ENCODE peak calls at places on chromosomes 3 and 15, in seven cellular contexts. A is CD14-positive monocyte; I is astrocyte; X is EL; M is hypothalamus; T is activated naive CD8-positive, alpha-beta T cell treated with anti-CD3 and anti-CD28 coated beads, Interleukin-2, amount 50 U/mL, for 24 hours; B is HT-29. U is an unnamed sample.

GRCh38 chr3:106333911-106334618 is 465.3 kb upstream of the CBLB start:
- DNase-seq in I (peak), M (no peak), B (peak), X (peak), A (no peak), T (peak), U (no peak)

GRCh38 chr3:55481067-55481917 is 5.8 kb downstream of the WNT5A start:
- DNase-seq in B (no peak), M (no peak), A (no peak), T (no peak), I (peak), X (peak), U (peak)

GRCh38 chr3:134373942-134374790 is at the start of gene AMOTL2:
- DNase-seq in I (peak), B (peak), X (peak), T (peak), M (peak), A (no peak), U (peak)

GRCh38 chr15:90423920-90424319 is 35.9 kb downstream of the IQGAP1 start:
- DNase-seq in X (no peak), B (no peak), A (no peak), T (no peak), I (no peak), M (no peak), U (no peak)

GRCh38 chr15:78306176-78306774 is 6.9 kb upstream of the SKIC8 start:
- DNase-seq in T (no peak), M (no peak), B (no peak), I (peak), X (peak), A (no peak), U (no peak)

GRCh38 chr15:88006146-88006545 is 250.4 kb downstream of the NTRK3 start:
- DNase-seq in I (no peak), X (no peak), M (no peak), A (no peak), T (no peak), B (no peak), U (no peak)

GRCh38 chr15:81216411-81216810 is 19.7 kb downstream of the IL16 start:
- DNase-seq in X (no peak), T (no peak), B (no peak), I (no peak), M (no peak), A (no peak), U (no peak)

GRCh38 chr3:163476179-163476578 is 1602.1 kb downstream of the SI start:
- DNase-seq in I (no peak), T (no peak), B (peak), A (no peak), X (no peak), M (no peak), U (peak)

GRCh38 chr3:57992430-57993213 is 15.6 kb upstream of the FLNB start:
- DNase-seq in T (no peak), M (no peak), X (no peak), B (no peak), I (no peak), A (no peak), U (no peak)

GRCh38 chr3:172279191-172279640 is 169.0 kb downstream of the GHSR start:
- DNase-seq in A (no peak), T (no peak), X (peak), M (no peak), I (peak), B (no peak), U (peak)

GRCh38 chr3:176958560-176958959 is 238.7 kb downstream of the TBL1XR1 start:
- DNase-seq in A (no peak), I (no peak), B (no peak), X (no peak), M (no peak), T (no peak), U (no peak)

GRCh38 chr15:99154271-99154670 is 49.4 kb downstream of the SYNM start:
- DNase-seq in A (no peak), M (no peak), I (peak), B (no peak), X (no peak), T (no peak), U (no peak)

GRCh38 chr3:31981206-31982181 is at the start of the genes OSBPL10 and ZNF860:
- DNase-seq in X (peak), T (peak), M (peak), I (peak), B (peak), A (no peak), U (peak)

GRCh38 chr3:190319660-190320059 is 2.6 kb downstream of the CLDN1 start:
- DNase-seq in X (peak), T (peak), B (peak), A (no peak), M (no peak), I (no peak), U (no peak)

GRCh38 chr15:68047826-68048225 is 6.3 kb upstream of the PIAS1 start:
- DNase-seq in X (no peak), M (no peak), I (no peak), A (no peak), B (no peak), T (no peak), U (no peak)

GRCh38 chr3:102536479-102536878 is 101.7 kb downstream of the ZPLD1 start:
- DNase-seq in B (peak), M (no peak), T (no peak), X (peak), I (peak), A (no peak), U (peak)

GRCh38 chr3:10334042-10334441 is 13.1 kb upstream of the SEC13 start:
- DNase-seq in T (no peak), B (no peak), M (no peak), A (no peak), X (no peak), I (no peak), U (no peak)

GRCh38 chr15:68620721-68621528 is 42.1 kb downstream of the CORO2B start:
- DNase-seq in I (peak), M (peak), B (no peak), X (peak), A (no peak), T (no peak), U (peak)

GRCh38 chr15:86255247-86255646 is 175.6 kb downstream of the AGBL1 start:
- DNase-seq in X (no peak), T (no peak), I (no peak), A (no peak), B (no peak), M (no peak), U (no peak)

GRCh38 chr3:72255191-72255590 is 470.2 kb upstream of the PROK2 start:
- DNase-seq in T (no peak), X (no peak), B (no peak), I (peak), A (no peak), M (no peak), U (no peak)

GRCh38 chr3:112561085-112561692 is 573 bp downstream of the ATG3 start:
- DNase-seq in X (peak), B (peak), T (peak), I (peak), A (peak), M (peak), U (peak)

GRCh38 chr3:129908417-129908816 is 14.9 kb upstream of the TMCC1 start:
- DNase-seq in X (no peak), A (no peak), T (no peak), B (peak), M (no peak), I (peak), U (no peak)

GRCh38 chr3:114480442-114480841 is 186.6 kb downstream of the TIGIT start:
- DNase-seq in T (no peak), M (no peak), B (no peak), X (no peak), I (no peak), A (no peak), U (no peak)

GRCh38 chr15:100544290-100544945 is 15.7 kb upstream of the CERS3 start:
- DNase-seq in M (no peak), B (no peak), T (no peak), X (no peak), I (no peak), A (no peak), U (no peak)

GRCh38 chr15:29471306-29471705 is 201.7 kb upstream of the NSMCE3 start:
- DNase-seq in X (no peak), M (no peak), T (no peak), A (no peak), B (no peak), I (no peak), U (no peak)

GRCh38 chr15:44183363-44183762 is 11.7 kb downstream of the FRMD5 start:
- DNase-seq in T (no peak), M (no peak), B (no peak), I (no peak), A (no peak), X (peak), U (no peak)

GRCh38 chr3:50294089-50294488 is 1.9 kb upstream of the IFRD2 start:
- DNase-seq in T (no peak), M (no peak), I (no peak), X (no peak), A (no peak), B (no peak), U (no peak)

GRCh38 chr3:4834403-4834866 is 144.8 kb upstream of the BHLHE40 start:
- DNase-seq in M (no peak), B (no peak), A (no peak), X (no peak), T (peak), I (peak), U (no peak)

GRCh38 chr3:133097214-133097613 is 59.0 kb downstream of the TMEM108 start:
- DNase-seq in B (no peak), I (peak), T (no peak), M (no peak), X (no peak), A (no peak), U (no peak)

GRCh38 chr15:31262901-31263671 is 63.5 kb upstream of the KLF13 start:
- DNase-seq in A (peak), M (no peak), I (peak), X (peak), B (peak), T (no peak), U (peak)

GRCh38 chr15:57559875-57560274 is 31.8 kb upstream of the MYZAP start:
- DNase-seq in X (peak), M (no peak), B (peak), A (peak), T (peak), I (no peak), U (no peak)

GRCh38 chr3:12479919-12480425 is 4.3 kb upstream of the TSEN2 start:
- DNase-seq in I (peak), T (no peak), X (peak), A (no peak), B (peak), M (no peak), U (peak)

U was measured in NCI-H2171 treated with DMSO at 0.1 percent for 48 hours.